ENCODE peak calls at places on chromosomes 1 and 21, in six cellular contexts. T is ACHN; S is WTC11; X is stimulated activated naive B cell treated with anti-CD40 and anti-IgM and Interleukin-4, amounts not matched to agents 10 μg/mL and 1 μg/mL and 100 μg/mL, for 72 hours; A is effector CD4-positive, alpha-beta T cell; D is T-cell. C is an unnamed sample.

GRCh38 chr1:78143152-78143551 is 97.4 kb downstream of the GIPC2 start:
- DNase-seq in X (no peak), A (no peak), D (no peak), S (no peak), T (peak; percentile 28), C (no peak)

GRCh38 chr1:201190624-201191051 is at the start of gene IGFN1:
- DNase-seq in T (peak; percentile 92), D (no peak), A (no peak), X (no peak), S (peak; percentile 66), C (peak; percentile 49)

GRCh38 chr1:115462677-115463076 is 124.6 kb upstream of the NGF start:
- DNase-seq in S (no peak), D (no peak), A (no peak), T (no peak), X (no peak), C (no peak)

GRCh38 chr1:37932759-37933158 is 14.1 kb downstream of the INPP5B start:
- DNase-seq in T (peak; percentile 84), A (no peak), S (no peak), D (no peak), X (no peak), C (no peak)

GRCh38 chr1:91611498-91611917 is 110.9 kb downstream of the CDC7 start:
- DNase-seq in S (peak; percentile 26), D (no peak), X (no peak), A (no peak), T (no peak), C (no peak)

GRCh38 chr1:172400073-172400737 is 20.3 kb upstream of the C1orf105 start:
- DNase-seq in T (no peak), D (no peak), X (no peak), A (no peak), S (no peak), C (no peak)

GRCh38 chr1:109493227-109493626 is 667 bp upstream of the CYB561D1 start:
- DNase-seq in D (no peak), X (no peak), T (no peak), S (no peak), A (no peak), C (no peak)

GRCh38 chr1:7459915-7460314 is 311.2 kb upstream of the VAMP3 start:
- DNase-seq in T (no peak), D (no peak), S (no peak), X (no peak), A (no peak), C (no peak)

GRCh38 chr1:179231923-179232322 is 2.4 kb upstream of the ABL2 start:
- DNase-seq in T (no peak), D (no peak), S (no peak), X (no peak), A (no peak), C (no peak)

GRCh38 chr1:236073307-236073897 is 8.5 kb upstream of the NID1 start:
- DNase-seq in S (no peak), T (no peak), A (no peak), X (no peak), D (no peak), C (no peak)

GRCh38 chr1:25544243-25544764 is 898 bp downstream of the LDLRAP1 start:
- DNase-seq in A (no peak), X (no peak), D (no peak), S (no peak), T (no peak), C (no peak)

GRCh38 chr1:17581389-17582123 is 42.1 kb downstream of the ARHGEF10L start:
- DNase-seq in S (no peak), X (no peak), A (no peak), D (no peak), T (no peak), C (no peak)

GRCh38 chr1:199460933-199461332 is 566.6 kb upstream of the NR5A2 start:
- DNase-seq in D (no peak), A (no peak), T (no peak), X (no peak), S (no peak), C (no peak)

GRCh38 chr1:34918609-34919561 is 10.6 kb downstream of the DLGAP3 start:
- DNase-seq in S (peak; percentile 76), D (no peak), X (peak; percentile 56), T (no peak), A (no peak), C (no peak)

GRCh38 chr1:170634819-170635410 is 29.0 kb upstream of the PRRX1 start:
- DNase-seq in D (no peak), A (no peak), X (no peak), T (no peak), S (no peak), C (no peak)

GRCh38 chr1:107460009-107460408 is 319.2 kb downstream of the NTNG1 start:
- DNase-seq in S (no peak), T (no peak), A (no peak), D (no peak), X (no peak), C (no peak)

GRCh38 chr1:236837897-236838296 is 42.8 kb downstream of the MTR start:
- DNase-seq in T (no peak), D (no peak), X (no peak), A (no peak), S (no peak), C (no peak)

GRCh38 chr1:17207966-17208418 is 3.1 kb downstream of the PADI1 start:
- DNase-seq in T (peak; percentile 42), X (peak; percentile 84), D (no peak), S (no peak), A (no peak), C (no peak)

GRCh38 chr21:31520506-31521163 is 138.9 kb upstream of the SOD1 start:
- DNase-seq in D (no peak), S (no peak), A (no peak), T (no peak), X (no peak), C (no peak)

C was measured in posterior vena cava.